ENCODE peak calls at places on chromosomes 11 and 22, in seven cellular contexts. S, Z, Y, H, K, G and P are unnamed samples.

GRCh38 chr11:64841592-64842365 is 2.7 kb downstream of the CDC42BPG start:
- DNase-seq in K (no peak), H (no peak), S (no peak), Z (no peak), G (no peak), Y (no peak), P (no peak)

GRCh38 chr11:69220581-69221051 is 64.9 kb downstream of the SMIM38 start:
- DNase-seq in Z (no peak), Y (peak; percentile 37), S (no peak), G (no peak), K (peak; percentile 44), H (no peak), P (peak; percentile 11)

GRCh38 chr11:130554241-130555055 is 106.0 kb downstream of the ADAMTS15 start:
- DNase-seq in G (no peak), Z (no peak), H (no peak), S (no peak), Y (no peak), K (no peak), P (no peak)

GRCh38 chr11:29173660-29174062 is 843.2 kb downstream of the KCNA4 start:
- DNase-seq in K (no peak), Z (peak; percentile 60), G (no peak), H (no peak), Y (no peak), S (no peak), P (peak; percentile 95)

GRCh38 chr22:28116261-28116673 is 197.2 kb upstream of the PITPNB start:
- DNase-seq in S (no peak), Z (peak; percentile 95), H (no peak), K (no peak), Y (no peak), G (peak; percentile 49), P (peak; percentile 95)

GRCh38 chr11:68049509-68050370 is 10.9 kb downstream of the TCIRG1 start:
- DNase-seq in H (peak; percentile 12), Z (no peak), K (no peak), G (no peak), Y (no peak), S (no peak), P (no peak)

GRCh38 chr11:32121012-32121411 is 30.1 kb downstream of the RCN1 start:
- DNase-seq in Y (no peak), Z (no peak), G (no peak), H (no peak), K (no peak), S (no peak), P (no peak)

GRCh38 chr11:65900125-65900898 is at the start of gene FOSL1:
- DNase-seq in Z (peak; percentile 83), H (peak; percentile 71), S (peak; percentile 64), K (peak; percentile 98), G (peak; percentile 89), Y (peak; percentile 96), P (peak; percentile 93)

GRCh38 chr11:2385156-2386151 is 8.3 kb downstream of the CD81 start:
- DNase-seq in Z (no peak), Y (no peak), K (no peak), G (no peak), S (no peak), H (no peak), P (no peak)

GRCh38 chr11:45646275-45646970 is 19.0 kb downstream of the CHST1 start:
- DNase-seq in Z (no peak), G (peak; percentile 16), K (peak; percentile 38), S (no peak), H (no peak), Y (peak; percentile 48), P (peak; percentile 25)

GRCh38 chr22:27193636-27194035 is 536.2 kb downstream of the MIAT start:
- DNase-seq in Z (no peak), K (no peak), H (no peak), Y (no peak), S (no peak), G (no peak), P (no peak)

GRCh38 chr22:45200862-45201511 is 37.3 kb downstream of the NUP50 start:
- DNase-seq in K (no peak), H (no peak), G (peak; percentile 40), S (no peak), Y (no peak), Z (no peak), P (peak; percentile 68)

GRCh38 chr11:60777572-60777971 is 7.6 kb upstream of the MS4A10 start:
- DNase-seq in Z (peak; percentile 10), G (no peak), S (no peak), H (no peak), K (no peak), Y (no peak), P (peak; percentile 77)

GRCh38 chr11:13166036-13166435 is 111.6 kb upstream of the BMAL1 start:
- DNase-seq in Z (no peak), S (no peak), H (no peak), G (no peak), Y (no peak), K (no peak), P (peak; percentile 49)